ENCODE peak calls at places on chromosomes 12 and 14, in five cellular contexts. Y, P, G, D and A are unnamed samples.

GRCh38 chr12:32502693-32503510 is 103.5 kb downstream of the FGD4 start:
- DNase-seq in Y (no peak), P (no peak), G (peak), D (no peak), A (peak)

GRCh38 chr12:115639667-115640012 is 637.9 kb downstream of the MED13L start:
- DNase-seq in Y (no peak), P (no peak), G (no peak), D (no peak), A (no peak)

GRCh38 chr14:75283884-75284563 is 5.4 kb downstream of the FOS start:
- DNase-seq in Y (no peak), P (peak), G (no peak), D (peak), A (no peak)

GRCh38 chr12:93838180-93838579 is 161.0 kb downstream of the CRADD start:
- DNase-seq in Y (no peak), P (no peak), G (no peak), D (peak), A (no peak)

GRCh38 chr14:68692916-68693771 is 99.7 kb downstream of the ZFP36L1 start:
- DNase-seq in Y (no peak), P (peak), G (no peak), D (no peak), A (peak)

GRCh38 chr12:113214938-113215400 is 6.3 kb upstream of the TPCN1 start:
- DNase-seq in Y (no peak), P (peak), G (no peak), D (no peak), A (peak)

GRCh38 chr12:126493366-126494108 is 1428.3 kb downstream of the AACS start:
- DNase-seq in Y (no peak), P (no peak), G (no peak), D (no peak), A (no peak)

GRCh38 chr14:104249706-104250105 is 111.3 kb downstream of the KIF26A start:
- DNase-seq in Y (no peak), P (no peak), G (no peak), D (no peak), A (no peak)

GRCh38 chr14:47044841-47045240 is 393.3 kb upstream of the RPL10L start:
- DNase-seq in Y (no peak), P (no peak), G (no peak), D (no peak), A (no peak)

GRCh38 chr14:89866458-89866857 is 88.1 kb downstream of the EFCAB11 start:
- DNase-seq in Y (no peak), P (no peak), G (no peak), D (no peak), A (no peak)

GRCh38 chr12:56688846-56689113 is 696 bp upstream of the PTGES3 start:
- DNase-seq in Y (no peak), P (no peak), G (no peak), D (no peak), A (no peak)

GRCh38 chr14:22973217-22974032 is 8.9 kb downstream of the AJUBA start:
- DNase-seq in Y (peak), P (peak), G (no peak), D (no peak), A (no peak)

GRCh38 chr12:7859552-7859951 is 13.2 kb downstream of the SLC2A14 start:
- DNase-seq in Y (no peak), P (peak), G (no peak), D (no peak), A (no peak)

GRCh38 chr14:80764921-80765507 is 176.5 kb downstream of the CEP128 start:
- DNase-seq in Y (no peak), P (no peak), G (no peak), D (no peak), A (no peak)

GRCh38 chr12:71780207-71780822 is 25.7 kb downstream of the RAB21 start:
- DNase-seq in Y (peak), P (peak), G (no peak), D (no peak), A (no peak)

GRCh38 chr12:125197326-125197725 is 132.1 kb downstream of the AACS start:
- DNase-seq in Y (no peak), P (no peak), G (no peak), D (no peak), A (no peak)

GRCh38 chr14:55048900-55049437 is 2.5 kb upstream of the MAPK1IP1L start:
- DNase-seq in Y (no peak), P (no peak), G (no peak), D (no peak), A (no peak)

GRCh38 chr14:89551955-89552354 is 134.9 kb upstream of the FOXN3 start:
- DNase-seq in Y (no peak), P (no peak), G (no peak), D (no peak), A (no peak)

GRCh38 chr12:4809013-4809448 is 88.8 kb downstream of the GALNT8 start:
- DNase-seq in Y (peak), P (no peak), G (peak), D (no peak), A (no peak)

GRCh38 chr14:76525106-76525825 is 149.3 kb downstream of the ESRRB start:
- DNase-seq in Y (no peak), P (no peak), G (no peak), D (no peak), A (no peak)

GRCh38 chr12:91566328-91567099 is 383.9 kb upstream of the DCN start:
- DNase-seq in Y (no peak), P (peak), G (no peak), D (no peak), A (no peak)

GRCh38 chr14:102584871-102585869 is 7.3 kb upstream of the RCOR1 start:
- DNase-seq in Y (no peak), P (no peak), G (no peak), D (peak), A (no peak)

GRCh38 chr14:34997762-34998161 is 15.0 kb downstream of the SRP54 start:
- DNase-seq in Y (no peak), P (no peak), G (no peak), D (no peak), A (no peak)

GRCh38 chr12:127539499-127539898 is 727.5 kb upstream of the TMEM132C start:
- DNase-seq in Y (no peak), P (no peak), G (no peak), D (no peak), A (no peak)

GRCh38 chr14:88872976-88873375 is 48.5 kb downstream of the TTC8 start:
- DNase-seq in Y (no peak), P (no peak), G (no peak), D (no peak), A (no peak)

GRCh38 chr14:67335781-67336180 is 23.8 kb downstream of the ATP6V1D start:
- DNase-seq in Y (no peak), P (no peak), G (no peak), D (no peak), A (no peak)

GRCh38 chr12:49284672-49285071 is 10.3 kb upstream of the PRPH start:
- DNase-seq in Y (no peak), P (no peak), G (no peak), D (no peak), A (no peak)

GRCh38 chr12:111453071-111453989 is 47.6 kb downstream of the SH2B3 start:
- DNase-seq in Y (no peak), P (peak), G (no peak), D (no peak), A (no peak)

GRCh38 chr12:124432376-124432775 is 135.0 kb downstream of the NCOR2 start:
- DNase-seq in Y (no peak), P (peak), G (no peak), D (no peak), A (no peak)

GRCh38 chr12:19576421-19576925 is 137.2 kb downstream of the AEBP2 start:
- DNase-seq in Y (no peak), P (no peak), G (no peak), D (no peak), A (no peak)

GRCh38 chr12:130617219-130617618 is 98.9 kb downstream of the RIMBP2 start:
- DNase-seq in Y (no peak), P (no peak), G (peak), D (no peak), A (no peak)